ENCODE peak calls at places on chromosomes 16 and 17, in seven cellular contexts. Q is neuronal stem cell, Z is H9, K is H1, R is mesenchymal stem cell, Y is IMR-90, X is trophoblast cell. E is an unnamed sample.

GRCh38 chr17:47719411-47720152 is 13.5 kb upstream of the TBX21 start:
- DNase-seq in Q (no peak), Z (no peak), K (no peak), R (peak; percentile 65), Y (peak; percentile 72), X (no peak), E (no peak)

GRCh38 chr16:35908942-35909341 is 2449.5 kb downstream of the TP53TG3F start:
- DNase-seq in Q (no peak), Z (no peak), K (no peak), R (no peak), Y (no peak), X (no peak), E (peak; percentile 1)

GRCh38 chr17:68600123-68600880 is 865 bp downstream of the FAM20A start:
- DNase-seq in Q (peak; percentile 44), Z (peak; percentile 88), K (no peak), R (peak; percentile 14), Y (no peak), X (no peak), E (peak; percentile 74)

GRCh38 chr16:22397459-22397858 is 23.0 kb upstream of the CDR2 start:
- DNase-seq in Q (no peak), Z (no peak), K (no peak), R (peak; percentile 85), Y (peak; percentile 96), X (peak; percentile 82), E (no peak)

GRCh38 chr17:39966771-39967170 is 4.0 kb downstream of the GSDMA start:
- DNase-seq in Q (no peak), Z (no peak), K (no peak), R (no peak), Y (no peak), X (no peak), E (no peak)

GRCh38 chr17:78525511-78526160 is 51.6 kb downstream of the DNAH17 start:
- DNase-seq in Q (no peak), Z (no peak), K (no peak), R (no peak), Y (no peak), X (no peak), E (no peak)

GRCh38 chr17:73533127-73533526 is 111.1 kb downstream of the SDK2 start:
- DNase-seq in Q (no peak), Z (no peak), K (no peak), R (no peak), Y (no peak), X (no peak), E (no peak)

GRCh38 chr17:34717092-34717491 is 137.7 kb downstream of the TMEM132E start:
- DNase-seq in Q (no peak), Z (peak; percentile 12), K (no peak), R (no peak), Y (no peak), X (no peak), E (no peak)

GRCh38 chr16:89297870-89298545 is 80.5 kb downstream of the ZNF778 start:
- DNase-seq in Q (no peak), Z (no peak), K (no peak), R (no peak), Y (no peak), X (no peak), E (no peak)

GRCh38 chr16:2840914-2841313 is 10.8 kb downstream of the ZG16B start:
- DNase-seq in Q (no peak), Z (no peak), K (no peak), R (no peak), Y (no peak), X (no peak), E (no peak)
- H3K4me2 ChIP-seq in Q (no peak overlapping the region), Z (no peak overlapping the region), K (no peak overlapping the region), R (no peak overlapping the region), Y (no peak overlapping the region), X (no peak overlapping the region), E (no peak overlapping the region)

GRCh38 chr17:10613775-10614513 is 43.2 kb downstream of the MYH3 start:
- DNase-seq in Q (no peak), Z (no peak), K (no peak), R (no peak), Y (peak; percentile 13), X (no peak), E (no peak)

GRCh38 chr17:10616502-10617119 is 40.5 kb downstream of the MYH3 start:
- DNase-seq in Q (peak; percentile 80), Z (peak; percentile 96), K (peak; percentile 89), R (peak; percentile 75), Y (peak; percentile 61), X (peak; percentile 87), E (peak; percentile 93)

GRCh38 chr17:10617120-10617505 is 40.0 kb downstream of the MYH3 start:
- DNase-seq in Q (no peak), Z (no peak), K (no peak), R (no peak), Y (no peak), X (no peak), E (no peak)

GRCh38 chr17:10612957-10613744 is 44.0 kb downstream of the MYH3 start:
- DNase-seq in Q (no peak), Z (no peak), K (no peak), R (peak; percentile 27), Y (peak; percentile 45), X (no peak), E (peak; percentile 26)

GRCh38 chr17:10614536-10615155 is 42.5 kb downstream of the MYH3 start:
- DNase-seq in Q (peak; percentile 64), Z (peak; percentile 86), K (no peak), R (peak; percentile 68), Y (peak; percentile 51), X (peak; percentile 42), E (peak; percentile 79)
- H3K18ac ChIP-seq in Q (no peak overlapping the region), Z (no peak overlapping the region), K (no peak overlapping the region), R (no peak overlapping the region), Y (no peak overlapping the region), X (no peak overlapping the region), E (no peak overlapping the region)

GRCh38 chr17:9336817-9337216 is 238.8 kb downstream of the STX8 start:
- DNase-seq in Q (no peak), Z (no peak), K (no peak), R (no peak), Y (no peak), X (no peak), E (no peak)
- H2BK5ac ChIP-seq in Q (no peak overlapping the region), Z (no peak overlapping the region), K (no peak overlapping the region), R (no peak overlapping the region), Y (no peak overlapping the region), X (no peak overlapping the region), E (no peak overlapping the region)

GRCh38 chr17:5502552-5502951 is 16.2 kb downstream of the MIS12 start:
- DNase-seq in Q (no peak), Z (no peak), K (no peak), R (no peak), Y (no peak), X (no peak), E (no peak)

GRCh38 chr17:5501725-5502124 is 15.4 kb downstream of the MIS12 start:
- DNase-seq in Q (no peak), Z (no peak), K (no peak), R (no peak), Y (no peak), X (no peak), E (no peak)

GRCh38 chr17:5500247-5500803 is 14.0 kb downstream of the MIS12 start:
- DNase-seq in Q (no peak), Z (peak; percentile 50), K (no peak), R (peak; percentile 36), Y (peak; percentile 12), X (no peak), E (peak; percentile 22)

GRCh38 chr17:5500804-5501391 is 14.5 kb downstream of the MIS12 start:
- DNase-seq in Q (peak; percentile 95), Z (peak; percentile 100), K (peak; percentile 95), R (peak; percentile 94), Y (peak; percentile 94), X (peak; percentile 49), E (peak; percentile 98)

DNA sequence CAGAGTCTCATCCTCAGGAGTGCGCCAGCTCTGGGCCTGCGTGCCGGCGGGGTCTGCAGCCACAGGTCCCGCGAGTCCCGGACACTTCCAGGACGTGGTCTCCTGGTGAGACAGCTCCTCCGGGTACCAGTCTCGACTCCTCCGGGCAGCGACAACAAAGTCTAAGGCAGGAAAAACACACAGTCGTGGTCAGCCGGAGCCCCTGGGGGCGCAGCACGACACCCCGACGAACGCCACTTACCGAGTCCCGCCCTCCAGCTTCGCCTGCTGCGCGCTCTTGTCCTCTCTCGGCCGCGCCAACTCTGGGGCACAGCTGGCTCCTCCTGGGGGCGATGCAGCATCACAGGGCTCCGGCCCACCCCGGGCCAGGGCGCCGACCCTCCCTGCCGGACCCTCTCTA is 13.4 kb downstream of the MIS12 start:
- DNase-seq in Q (peak; percentile 35), Z (peak; percentile 66), K (no peak), R (peak; percentile 42), Y (no peak), X (no peak), E (peak; percentile 38)
- H3K4me2 ChIP-seq in Q (peak overlapping the region; percentile 94), Z (peak overlapping the region; percentile 72), K (peak overlapping the region; percentile 98), R (peak overlapping the region; percentile 96), Y (peak overlapping the region; percentile 87), X (peak overlapping the region; percentile 94), E (peak overlapping the region; percentile 23)

GRCh38 chr17:4934173-4934979 is 2.3 kb downstream of the GP1BA start:
- DNase-seq in Q (no peak), Z (peak; percentile 81), K (no peak), R (peak; percentile 65), Y (peak; percentile 38), X (no peak), E (peak; percentile 77)

GRCh38 chr17:4933646-4934045 is 1.6 kb downstream of the GP1BA start:
- DNase-seq in Q (no peak), Z (no peak), K (no peak), R (no peak), Y (no peak), X (no peak), E (no peak)

GRCh38 chr17:4936436-4936835 is 3.4 kb downstream of the SLC25A11 start:
- DNase-seq in Q (no peak), Z (peak; percentile 25), K (no peak), R (no peak), Y (no peak), X (no peak), E (no peak)

GRCh38 chr17:4937553-4937952 is 2.3 kb downstream of the SLC25A11 start:
- DNase-seq in Q (no peak), Z (peak; percentile 24), K (no peak), R (no peak), Y (no peak), X (no peak), E (no peak)

DNA sequence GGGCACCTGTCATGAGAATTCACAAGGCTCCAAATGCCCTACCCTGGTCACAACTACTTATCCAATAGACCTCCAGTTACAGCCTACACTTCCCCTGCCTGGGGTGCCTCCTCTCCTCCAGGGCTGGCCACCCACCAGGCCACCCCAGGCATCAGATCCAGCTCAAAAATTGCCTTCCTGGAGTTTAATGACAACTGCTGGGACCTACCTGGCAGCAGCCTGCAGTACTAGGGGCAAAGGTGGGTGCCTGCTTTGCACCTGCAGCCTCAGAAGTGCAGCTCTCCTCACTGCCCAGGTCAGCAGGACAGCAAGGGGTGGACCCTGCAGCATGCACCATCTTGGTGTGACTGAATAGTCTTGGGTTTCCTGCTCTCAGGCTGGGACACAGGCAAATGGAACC is 3.6 kb downstream of the GP1BA start:
- DNase-seq in Q (no peak), Z (no peak), K (no peak), R (no peak), Y (no peak), X (no peak), E (no peak)
- H3K18ac ChIP-seq in Q (no peak overlapping the region), Z (no peak overlapping the region), K (no peak overlapping the region), R (no peak overlapping the region), Y (no peak overlapping the region), X (no peak overlapping the region), E (no peak overlapping the region)

E was measured in mesendoderm.